ENCODE peak calls at places on chromosome 15, in six cellular contexts. One of them, this sample, is unnamed.

GRCh38 chr15:80242132-80242769 is 9.8 kb downstream of the CTXND1 start:
- DNase-seq in endothelial cell: peak; percentile 56
- DNase-seq in epithelial cell of proximal tubule: no peak
- DNase-seq in GM13976: peak; percentile 60
- DNase-seq in choroid plexus epithelial cell: peak; percentile 60
- DNase-seq in DMS153: no peak
- DNase-seq in this sample: peak; percentile 38

GRCh38 chr15:47820047-47820779 is 102.9 kb downstream of the SEMA6D start:
- DNase-seq in endothelial cell: no peak
- DNase-seq in epithelial cell of proximal tubule: no peak
- DNase-seq in GM13976: no peak
- DNase-seq in choroid plexus epithelial cell: peak; percentile 78
- DNase-seq in DMS153: no peak
- DNase-seq in this sample: no peak

GRCh38 chr15:90891346-90891949 is 7.1 kb downstream of the FES start:
- DNase-seq in endothelial cell: no peak
- DNase-seq in epithelial cell of proximal tubule: no peak
- DNase-seq in GM13976: no peak
- DNase-seq in choroid plexus epithelial cell: no peak
- DNase-seq in DMS153: no peak
- DNase-seq in this sample: no peak

GRCh38 chr15:20356444-20357138 is 185.0 kb downstream of the GOLGA6L6 start:
- DNase-seq in endothelial cell: no peak
- DNase-seq in epithelial cell of proximal tubule: no peak
- DNase-seq in GM13976: peak; percentile 97
- DNase-seq in choroid plexus epithelial cell: peak; percentile 16
- DNase-seq in DMS153: no peak
- DNase-seq in this sample: no peak

GRCh38 chr15:70171224-70171886 is 73.6 kb upstream of the TLE3 start:
- DNase-seq in endothelial cell: no peak
- DNase-seq in epithelial cell of proximal tubule: no peak
- DNase-seq in GM13976: no peak
- DNase-seq in choroid plexus epithelial cell: no peak
- DNase-seq in DMS153: no peak
- DNase-seq in this sample: no peak

GRCh38 chr15:60582370-60583036 is 103.6 kb upstream of the ICE2 start:
- DNase-seq in endothelial cell: no peak
- DNase-seq in epithelial cell of proximal tubule: no peak
- DNase-seq in GM13976: peak; percentile 34
- DNase-seq in choroid plexus epithelial cell: peak; percentile 78
- DNase-seq in DMS153: no peak
- DNase-seq in this sample: no peak

GRCh38 chr15:63752075-63752684 is 81.6 kb downstream of the HERC1 start:
- DNase-seq in endothelial cell: peak; percentile 40
- DNase-seq in epithelial cell of proximal tubule: peak; percentile 9
- DNase-seq in GM13976: peak; percentile 47
- DNase-seq in choroid plexus epithelial cell: peak; percentile 82
- DNase-seq in DMS153: peak; percentile 7
- DNase-seq in this sample: peak; percentile 73

GRCh38 chr15:63946524-63947065 is 99.7 kb downstream of the DAPK2 start:
- DNase-seq in endothelial cell: no peak
- DNase-seq in epithelial cell of proximal tubule: no peak
- DNase-seq in GM13976: no peak
- DNase-seq in choroid plexus epithelial cell: no peak
- DNase-seq in DMS153: no peak
- DNase-seq in this sample: no peak

GRCh38 chr15:61794881-61795280 is 265.4 kb downstream of the VPS13C start:
- DNase-seq in endothelial cell: no peak
- DNase-seq in epithelial cell of proximal tubule: no peak
- DNase-seq in GM13976: no peak
- DNase-seq in choroid plexus epithelial cell: peak; percentile 44
- DNase-seq in DMS153: no peak
- DNase-seq in this sample: no peak

GRCh38 chr15:42018306-42019224 is 2.3 kb downstream of the PLA2G4E start:
- DNase-seq in endothelial cell: no peak
- DNase-seq in epithelial cell of proximal tubule: no peak
- DNase-seq in GM13976: no peak
- DNase-seq in choroid plexus epithelial cell: no peak
- DNase-seq in DMS153: no peak
- DNase-seq in this sample: no peak

GRCh38 chr15:50181983-50182232 is at the start of gene SLC27A2:
- DNase-seq in endothelial cell: no peak
- DNase-seq in epithelial cell of proximal tubule: no peak
- DNase-seq in GM13976: no peak
- DNase-seq in choroid plexus epithelial cell: peak; percentile 17
- DNase-seq in DMS153: no peak
- DNase-seq in this sample: peak; percentile 80

GRCh38 chr15:40755821-40756220 is 767 bp upstream of the RMDN3 start:
- DNase-seq in endothelial cell: no peak
- DNase-seq in epithelial cell of proximal tubule: no peak
- DNase-seq in GM13976: no peak
- DNase-seq in choroid plexus epithelial cell: no peak
- DNase-seq in DMS153: no peak
- DNase-seq in this sample: no peak

GRCh38 chr15:81809543-81809942 is 236.3 kb downstream of the MEX3B start:
- DNase-seq in endothelial cell: peak; percentile 10
- DNase-seq in epithelial cell of proximal tubule: no peak
- DNase-seq in GM13976: no peak
- DNase-seq in choroid plexus epithelial cell: peak; percentile 19
- DNase-seq in DMS153: peak; percentile 41
- DNase-seq in this sample: peak; percentile 18

GRCh38 chr15:38652998-38653397 is 88.4 kb upstream of the RASGRP1 start:
- DNase-seq in endothelial cell: no peak
- DNase-seq in epithelial cell of proximal tubule: no peak
- DNase-seq in GM13976: no peak
- DNase-seq in choroid plexus epithelial cell: no peak
- DNase-seq in DMS153: no peak
- DNase-seq in this sample: no peak

GRCh38 chr15:91348812-91349500 is 248.9 kb downstream of the SV2B start:
- DNase-seq in endothelial cell: no peak
- DNase-seq in epithelial cell of proximal tubule: peak; percentile 50
- DNase-seq in GM13976: no peak
- DNase-seq in choroid plexus epithelial cell: no peak
- DNase-seq in DMS153: no peak
- DNase-seq in this sample: no peak

GRCh38 chr15:85443593-85444328 is 63.4 kb downstream of the AKAP13 start:
- DNase-seq in endothelial cell: peak; percentile 9
- DNase-seq in epithelial cell of proximal tubule: peak; percentile 89
- DNase-seq in GM13976: no peak
- DNase-seq in choroid plexus epithelial cell: peak; percentile 70
- DNase-seq in DMS153: peak; percentile 81
- DNase-seq in this sample: peak; percentile 74

GRCh38 chr15:70095387-70096214 is 2.1 kb downstream of the TLE3 start:
- DNase-seq in endothelial cell: no peak
- DNase-seq in epithelial cell of proximal tubule: no peak
- DNase-seq in GM13976: peak; percentile 65
- DNase-seq in choroid plexus epithelial cell: no peak
- DNase-seq in DMS153: no peak
- DNase-seq in this sample: peak; percentile 74

GRCh38 chr15:28936481-28936881 is 50.7 kb downstream of the APBA2 start:
- DNase-seq in endothelial cell: no peak
- DNase-seq in epithelial cell of proximal tubule: no peak
- DNase-seq in GM13976: no peak
- DNase-seq in choroid plexus epithelial cell: no peak
- DNase-seq in DMS153: no peak
- DNase-seq in this sample: no peak

GRCh38 chr15:65110676-65111292 is 4.2 kb downstream of the UBAP1L start:
- DNase-seq in endothelial cell: no peak
- DNase-seq in epithelial cell of proximal tubule: no peak
- DNase-seq in GM13976: no peak
- DNase-seq in choroid plexus epithelial cell: peak; percentile 62
- DNase-seq in DMS153: no peak
- DNase-seq in this sample: no peak

GRCh38 chr15:40010681-40011080 is 28.3 kb downstream of the SRP14 start:
- DNase-seq in endothelial cell: no peak
- DNase-seq in epithelial cell of proximal tubule: no peak
- DNase-seq in GM13976: no peak
- DNase-seq in choroid plexus epithelial cell: peak; percentile 79
- DNase-seq in DMS153: no peak
- DNase-seq in this sample: no peak

GRCh38 chr15:44033894-44034293 is 161.2 kb downstream of the FRMD5 start:
- DNase-seq in endothelial cell: no peak
- DNase-seq in epithelial cell of proximal tubule: peak; percentile 74
- DNase-seq in GM13976: no peak
- DNase-seq in choroid plexus epithelial cell: peak; percentile 59
- DNase-seq in DMS153: no peak
- DNase-seq in this sample: no peak

This sample was measured in hepatocyte.